ENCODE peak calls at places on chromosome 20, in five cellular contexts. One of them, this sample, is unnamed.

GRCh38 chr20:3749689-3750639 is 17.5 kb downstream of the HSPA12B start:
- DNase-seq in A549: peak; percentile 87
- DNase-seq in GM04504: no peak
- DNase-seq in suprapubic skin: no peak
- DNase-seq in NCI-H748 treated with DMSO at 0.1 percent for 48 hours: peak; percentile 46
- DNase-seq in this sample: no peak

GRCh38 chr20:40160151-40160550 is 528.9 kb downstream of the MAFB start:
- DNase-seq in GM04504: peak; percentile 18
- DNase-seq in NCI-H748 treated with DMSO at 0.1 percent for 48 hours: peak; percentile 59
- DNase-seq in suprapubic skin: no peak
- DNase-seq in A549: peak; percentile 55
- DNase-seq in this sample: peak; percentile 45

GRCh38 chr20:44039147-44039546 is 124.5 kb downstream of the TOX2 start:
- DNase-seq in GM04504: no peak
- DNase-seq in NCI-H748 treated with DMSO at 0.1 percent for 48 hours: no peak
- DNase-seq in A549: no peak
- DNase-seq in suprapubic skin: no peak
- DNase-seq in this sample: no peak

GRCh38 chr20:49045440-49046086 is 549 bp upstream of the CSE1L start:
- DNase-seq in GM04504: no peak
- DNase-seq in suprapubic skin: peak; percentile 68
- DNase-seq in A549: no peak
- DNase-seq in NCI-H748 treated with DMSO at 0.1 percent for 48 hours: no peak
- DNase-seq in this sample: peak; percentile 61

GRCh38 chr20:18504479-18505060 is 3.2 kb upstream of the SEC23B start:
- DNase-seq in NCI-H748 treated with DMSO at 0.1 percent for 48 hours: no peak
- DNase-seq in A549: no peak
- DNase-seq in GM04504: no peak
- DNase-seq in suprapubic skin: no peak
- DNase-seq in this sample: no peak

GRCh38 chr20:25274891-25275812 is 27.3 kb downstream of the PYGB start:
- DNase-seq in suprapubic skin: peak; percentile 52
- DNase-seq in GM04504: no peak
- DNase-seq in A549: no peak
- DNase-seq in NCI-H748 treated with DMSO at 0.1 percent for 48 hours: no peak
- DNase-seq in this sample: peak; percentile 3

GRCh38 chr20:50366270-50367103 is 143.7 kb upstream of the PTPN1 start:
- DNase-seq in suprapubic skin: peak; percentile 76
- DNase-seq in A549: peak; percentile 65
- DNase-seq in NCI-H748 treated with DMSO at 0.1 percent for 48 hours: peak; percentile 88
- DNase-seq in GM04504: no peak
- DNase-seq in this sample: peak; percentile 81

GRCh38 chr20:37379967-37380828 is 34.3 kb downstream of the SRC start:
- DNase-seq in NCI-H748 treated with DMSO at 0.1 percent for 48 hours: peak; percentile 4
- DNase-seq in A549: peak; percentile 96
- DNase-seq in GM04504: no peak
- DNase-seq in suprapubic skin: no peak
- DNase-seq in this sample: no peak

GRCh38 chr20:46213946-46214830 is 94.1 kb downstream of the CDH22 start:
- DNase-seq in NCI-H748 treated with DMSO at 0.1 percent for 48 hours: no peak
- DNase-seq in suprapubic skin: peak; percentile 82
- DNase-seq in GM04504: no peak
- DNase-seq in A549: no peak
- DNase-seq in this sample: no peak

GRCh38 chr20:23061713-23062561 is 12.5 kb upstream of the THBD start:
- DNase-seq in suprapubic skin: no peak
- DNase-seq in GM04504: peak; percentile 48
- DNase-seq in A549: peak; percentile 75
- DNase-seq in NCI-H748 treated with DMSO at 0.1 percent for 48 hours: peak; percentile 39
- DNase-seq in this sample: no peak

GRCh38 chr20:17875106-17875980 is 93.3 kb downstream of the SNX5 start:
- DNase-seq in A549: peak; percentile 69
- DNase-seq in suprapubic skin: peak; percentile 93
- DNase-seq in GM04504: no peak
- DNase-seq in NCI-H748 treated with DMSO at 0.1 percent for 48 hours: no peak
- DNase-seq in this sample: no peak

GRCh38 chr20:19017104-19017690 is 195.2 kb upstream of the SLC24A3 start:
- DNase-seq in NCI-H748 treated with DMSO at 0.1 percent for 48 hours: no peak
- DNase-seq in suprapubic skin: no peak
- DNase-seq in A549: no peak
- DNase-seq in GM04504: no peak
- DNase-seq in this sample: no peak

GRCh38 chr20:61502433-61502832 is 250.4 kb downstream of the CDH4 start:
- DNase-seq in NCI-H748 treated with DMSO at 0.1 percent for 48 hours: no peak
- DNase-seq in suprapubic skin: no peak
- DNase-seq in A549: no peak
- DNase-seq in GM04504: no peak
- DNase-seq in this sample: no peak

GRCh38 chr20:61982951-61983315 is 82.7 kb downstream of the TAF4 start:
- DNase-seq in suprapubic skin: no peak
- DNase-seq in A549: no peak
- DNase-seq in NCI-H748 treated with DMSO at 0.1 percent for 48 hours: no peak
- DNase-seq in GM04504: no peak
- DNase-seq in this sample: no peak

GRCh38 chr20:17493173-17493572 is 38.0 kb downstream of the BFSP1 start:
- DNase-seq in suprapubic skin: no peak
- DNase-seq in NCI-H748 treated with DMSO at 0.1 percent for 48 hours: no peak
- DNase-seq in A549: no peak
- DNase-seq in GM04504: no peak
- DNase-seq in this sample: no peak

GRCh38 chr20:8018928-8019177 is 708 bp downstream of the TMX4 start:
- DNase-seq in suprapubic skin: no peak
- DNase-seq in A549: no peak
- DNase-seq in GM04504: no peak
- DNase-seq in NCI-H748 treated with DMSO at 0.1 percent for 48 hours: peak; percentile 93
- DNase-seq in this sample: no peak

GRCh38 chr20:50611128-50611810 is 80.1 kb downstream of the RIPOR3 start:
- DNase-seq in A549: no peak
- DNase-seq in suprapubic skin: no peak
- DNase-seq in NCI-H748 treated with DMSO at 0.1 percent for 48 hours: no peak
- DNase-seq in GM04504: no peak
- DNase-seq in this sample: no peak

GRCh38 chr20:63462244-63462643 is 10.2 kb downstream of the KCNQ2 start:
- DNase-seq in NCI-H748 treated with DMSO at 0.1 percent for 48 hours: no peak
- DNase-seq in A549: no peak
- DNase-seq in suprapubic skin: no peak
- DNase-seq in GM04504: no peak
- DNase-seq in this sample: no peak

GRCh38 chr20:10313701-10314100 is 95.1 kb downstream of the SNAP25 start:
- DNase-seq in A549: no peak
- DNase-seq in GM04504: no peak
- DNase-seq in NCI-H748 treated with DMSO at 0.1 percent for 48 hours: no peak
- DNase-seq in suprapubic skin: no peak
- DNase-seq in this sample: no peak

GRCh38 chr20:53146201-53146891 is 174.2 kb downstream of the TSHZ2 start:
- DNase-seq in A549: no peak
- DNase-seq in GM04504: no peak
- DNase-seq in NCI-H748 treated with DMSO at 0.1 percent for 48 hours: no peak
- DNase-seq in suprapubic skin: no peak
- DNase-seq in this sample: no peak

GRCh38 chr20:41091926-41092325 is 45.4 kb upstream of the PLCG1 start:
- DNase-seq in suprapubic skin: no peak
- DNase-seq in A549: peak; percentile 7
- DNase-seq in GM04504: no peak
- DNase-seq in NCI-H748 treated with DMSO at 0.1 percent for 48 hours: no peak
- DNase-seq in this sample: no peak

GRCh38 chr20:3622411-3622810 is 40.8 kb downstream of the GFRA4 start:
- DNase-seq in A549: no peak
- DNase-seq in suprapubic skin: no peak
- DNase-seq in NCI-H748 treated with DMSO at 0.1 percent for 48 hours: no peak
- DNase-seq in GM04504: no peak
- DNase-seq in this sample: no peak

GRCh38 chr20:40683221-40683893 is 5.7 kb downstream of the MAFB start:
- DNase-seq in suprapubic skin: peak; percentile 73
- DNase-seq in A549: no peak
- DNase-seq in NCI-H748 treated with DMSO at 0.1 percent for 48 hours: no peak
- DNase-seq in GM04504: no peak
- DNase-seq in this sample: peak; percentile 12

GRCh38 chr20:62048346-62048761 is 17.3 kb downstream of the TAF4 start:
- DNase-seq in NCI-H748 treated with DMSO at 0.1 percent for 48 hours: no peak
- DNase-seq in A549: no peak
- DNase-seq in GM04504: no peak
- DNase-seq in suprapubic skin: peak; percentile 25
- DNase-seq in this sample: no peak

GRCh38 chr20:4507288-4507719 is 214.4 kb upstream of the PRND start:
- DNase-seq in A549: peak; percentile 46
- DNase-seq in suprapubic skin: no peak
- DNase-seq in GM04504: peak; percentile 90
- DNase-seq in NCI-H748 treated with DMSO at 0.1 percent for 48 hours: no peak
- DNase-seq in this sample: no peak

GRCh38 chr20:59004763-59005522 is 2.1 kb downstream of the CTSZ start:
- DNase-seq in A549: no peak
- DNase-seq in suprapubic skin: no peak
- DNase-seq in GM04504: no peak
- DNase-seq in NCI-H748 treated with DMSO at 0.1 percent for 48 hours: no peak
- DNase-seq in this sample: no peak

GRCh38 chr20:2163312-2163711 is 61.7 kb downstream of the STK35 start:
- DNase-seq in GM04504: no peak
- DNase-seq in NCI-H748 treated with DMSO at 0.1 percent for 48 hours: no peak
- DNase-seq in A549: no peak
- DNase-seq in suprapubic skin: no peak
- DNase-seq in this sample: no peak

GRCh38 chr20:34375977-34376430 is 12.9 kb downstream of the ITCH start:
- DNase-seq in GM04504: no peak
- DNase-seq in NCI-H748 treated with DMSO at 0.1 percent for 48 hours: no peak
- DNase-seq in suprapubic skin: no peak
- DNase-seq in A549: no peak
- DNase-seq in this sample: no peak

GRCh38 chr20:34222208-34222607 is 19.0 kb upstream of the ASIP start:
- DNase-seq in A549: no peak
- DNase-seq in suprapubic skin: no peak
- DNase-seq in NCI-H748 treated with DMSO at 0.1 percent for 48 hours: no peak
- DNase-seq in GM04504: peak; percentile 94
- DNase-seq in this sample: no peak

GRCh38 chr20:24662756-24663399 is 193.4 kb downstream of the SYNDIG1 start:
- DNase-seq in NCI-H748 treated with DMSO at 0.1 percent for 48 hours: no peak
- DNase-seq in A549: no peak
- DNase-seq in GM04504: peak; percentile 21
- DNase-seq in suprapubic skin: peak; percentile 21
- DNase-seq in this sample: no peak

GRCh38 chr20:17614176-17614811 is 44.4 kb downstream of the DSTN start:
- DNase-seq in suprapubic skin: peak; percentile 89
- DNase-seq in NCI-H748 treated with DMSO at 0.1 percent for 48 hours: peak; percentile 17
- DNase-seq in GM04504: peak; percentile 22
- DNase-seq in A549: peak; percentile 51
- DNase-seq in this sample: no peak

GRCh38 chr20:6699931-6700562 is 67.4 kb upstream of the BMP2 start:
- DNase-seq in suprapubic skin: no peak
- DNase-seq in NCI-H748 treated with DMSO at 0.1 percent for 48 hours: no peak
- DNase-seq in GM04504: no peak
- DNase-seq in A549: no peak
- DNase-seq in this sample: no peak

GRCh38 chr20:32160341-32160740 is 47.2 kb downstream of the PLAGL2 start:
- DNase-seq in GM04504: no peak
- DNase-seq in A549: no peak
- DNase-seq in suprapubic skin: no peak
- DNase-seq in NCI-H748 treated with DMSO at 0.1 percent for 48 hours: no peak
- DNase-seq in this sample: no peak

This sample was measured in T-helper 2 cell.